ENCODE peak calls at places on chromosome 18, in seven cellular contexts. Y is BJ, D is stomach, C is AG04450, L is Panc1, X is choroid plexus epithelial cell, M is neural progenitor cell. A is an unnamed sample.

GRCh38 chr18:41938445-41938844 is 16.6 kb upstream of the PIK3C3 start:
- DNase-seq in X (peak), C (peak), Y (peak), L (no peak), M (no peak), D (no peak), A (no peak)

GRCh38 chr18:79857082-79857661 is 59.4 kb downstream of the KCNG2 start:
- DNase-seq in X (peak), M (no peak), C (no peak), D (no peak), Y (no peak), L (peak), A (peak)

GRCh38 chr18:12113999-12114646 is 20.5 kb downstream of the ANKRD62 start:
- DNase-seq in M (no peak), X (peak), C (no peak), D (no peak), Y (no peak), L (no peak), A (no peak)

GRCh38 chr18:4172491-4172890 is 282.6 kb downstream of the DLGAP1 start:
- DNase-seq in M (no peak), L (no peak), D (no peak), X (no peak), C (no peak), Y (no peak), A (no peak)

GRCh38 chr18:11889284-11889683 is 18.8 kb downstream of the MPPE1 start:
- DNase-seq in X (no peak), C (no peak), D (no peak), L (no peak), M (no peak), Y (no peak), A (no peak)

GRCh38 chr18:55821219-55821618 is 233.2 kb upstream of the TCF4 start:
- DNase-seq in D (no peak), M (no peak), L (no peak), Y (no peak), C (no peak), X (peak), A (no peak)

GRCh38 chr18:8424917-8425725 is 184.1 kb upstream of the RAB12 start:
- DNase-seq in M (no peak), C (peak), D (no peak), Y (peak), L (no peak), X (peak), A (peak)

GRCh38 chr18:69882965-69883668 is 64.6 kb downstream of the CD226 start:
- DNase-seq in Y (no peak), L (no peak), C (no peak), M (no peak), D (no peak), X (no peak), A (no peak)

GRCh38 chr18:33264566-33264965 is 176.0 kb downstream of the CCDC178 start:
- DNase-seq in M (no peak), L (no peak), Y (no peak), C (no peak), D (no peak), X (peak), A (no peak)
- TF ChIP-seq CTCF in M (no peak), L (no peak), Y (no peak), C (no peak), D (no peak), X (no peak), A (no peak)

GRCh38 chr18:74083071-74083954 is 64.3 kb downstream of the FBXO15 start:
- DNase-seq in M (no peak), X (no peak), C (no peak), D (no peak), Y (no peak), L (no peak), A (peak)
- H3K4me3 ChIP-seq in M (no peak), X (no peak), C (no peak), D (no peak), Y (no peak), L (no peak), A (no peak)

GRCh38 chr18:24447961-24448360 is 12.5 kb upstream of the HRH4 start:
- DNase-seq in D (no peak), C (no peak), X (no peak), M (no peak), Y (no peak), L (no peak), A (no peak)

GRCh38 chr18:24443870-24444269 is 16.6 kb upstream of the HRH4 start:
- DNase-seq in L (no peak), X (no peak), Y (no peak), C (no peak), D (no peak), M (no peak), A (no peak)

GRCh38 chr18:24446453-24446852 is 14.0 kb upstream of the HRH4 start:
- DNase-seq in X (no peak), C (no peak), D (no peak), M (no peak), Y (no peak), L (no peak), A (no peak)

GRCh38 chr18:24446953-24447537 is 13.4 kb upstream of the HRH4 start:
- DNase-seq in M (no peak), Y (no peak), L (no peak), X (peak), D (no peak), C (no peak), A (no peak)
- TF ChIP-seq CTCF in M (peak), Y (peak), L (peak), X (peak), D (no peak), C (peak), A (peak)

DNA sequence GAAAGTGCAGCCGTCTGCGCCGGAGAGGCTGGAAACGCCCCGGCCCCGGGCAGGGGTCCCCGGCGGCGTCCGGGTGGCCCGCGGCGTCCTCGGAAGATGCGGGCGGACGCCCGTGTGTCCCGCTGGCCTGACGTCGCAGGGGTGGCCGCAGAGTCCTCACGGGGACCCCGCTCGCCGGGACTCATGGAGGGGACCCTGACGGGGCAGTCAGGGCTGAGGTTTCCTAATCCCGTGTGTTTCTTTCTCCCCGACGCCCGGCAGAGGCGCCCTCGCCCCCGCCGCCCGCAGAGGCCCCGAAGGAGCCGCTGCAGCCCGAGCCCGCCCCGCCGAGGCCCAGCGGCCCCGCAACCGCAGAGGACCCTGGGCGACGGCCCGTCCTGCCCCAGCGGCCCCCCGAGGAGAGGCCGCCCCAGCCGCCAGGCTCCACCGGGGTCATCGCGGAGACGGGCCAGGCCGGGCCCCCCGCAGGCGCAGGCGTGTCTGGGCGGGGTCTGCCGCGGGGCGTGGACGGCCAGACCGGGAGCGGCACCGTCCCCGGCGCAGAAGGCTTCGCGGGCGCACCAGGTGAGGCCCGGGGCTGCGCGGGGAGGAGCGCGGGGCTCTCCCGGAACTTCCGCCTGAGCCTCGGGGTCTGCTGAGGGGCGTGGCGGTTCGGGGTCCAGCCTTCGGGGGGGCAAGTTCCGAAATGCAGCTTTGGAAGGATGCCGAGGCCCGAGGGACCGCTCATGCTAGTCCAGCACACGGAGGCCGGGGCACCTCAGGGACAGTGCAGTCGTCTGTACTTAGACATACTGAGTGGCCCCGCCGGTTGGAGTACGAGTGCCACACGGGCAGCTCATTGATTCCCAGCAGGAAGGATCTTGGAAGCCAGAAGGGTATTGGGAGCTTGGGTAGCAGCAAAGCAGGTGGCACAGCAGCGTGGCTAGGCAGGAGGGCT is 60.0 kb downstream of the EMILIN2 start:
- DNase-seq in C (no peak), D (no peak), M (peak), Y (no peak), X (no peak), L (no peak), A (peak)
- H3K4me3 ChIP-seq in C (peak), D (peak), M (peak), Y (peak), X (peak), L (peak), A (peak)

GRCh38 chr18:35443847-35444246 is 53.9 kb downstream of the INO80C start:
- DNase-seq in D (no peak), C (no peak), L (no peak), X (no peak), Y (no peak), M (no peak), A (no peak)

GRCh38 chr18:35442701-35443100 is 55.1 kb downstream of the INO80C start:
- DNase-seq in M (no peak), D (no peak), Y (no peak), L (no peak), X (no peak), C (no peak), A (no peak)

GRCh38 chr18:35444636-35445035 is 53.1 kb downstream of the INO80C start:
- DNase-seq in C (no peak), M (no peak), Y (no peak), L (no peak), X (no peak), D (no peak), A (no peak)

GRCh38 chr18:35443434-35443833 is 54.3 kb downstream of the INO80C start:
- DNase-seq in D (no peak), L (no peak), C (no peak), M (no peak), Y (no peak), X (no peak), A (no peak)

GRCh38 chr18:35441857-35442595 is 55.7 kb downstream of the INO80C start:
- DNase-seq in M (no peak), X (peak), Y (no peak), D (no peak), C (no peak), L (no peak), A (no peak)
- TF ChIP-seq CTCF in M (no peak), X (no peak), Y (no peak), D (no peak), C (no peak), L (no peak), A (no peak)

GRCh38 chr18:3117493-3118192 is 102.1 kb downstream of the MYOM1 start:
- DNase-seq in D (no peak), L (no peak), C (no peak), M (no peak), X (peak), Y (no peak), A (no peak)
- H3K4me3 ChIP-seq in D (no peak), L (no peak), C (no peak), M (no peak), X (no peak), Y (no peak), A (no peak)

GRCh38 chr18:23245461-23245860 is 110.2 kb downstream of the CABLES1 start:
- DNase-seq in X (no peak), Y (no peak), C (no peak), D (no peak), L (no peak), M (no peak), A (peak)

GRCh38 chr18:23247363-23247762 is 112.1 kb downstream of the CABLES1 start:
- DNase-seq in C (no peak), Y (no peak), D (no peak), M (no peak), X (no peak), L (no peak), A (no peak)

GRCh38 chr18:23247896-23248295 is 112.6 kb downstream of the CABLES1 start:
- DNase-seq in L (no peak), Y (no peak), D (no peak), X (no peak), M (no peak), C (no peak), A (no peak)

GRCh38 chr18:23243178-23243577 is 107.9 kb downstream of the CABLES1 start:
- DNase-seq in D (no peak), M (peak), L (no peak), X (no peak), C (no peak), Y (no peak), A (no peak)

GRCh38 chr18:23244431-23244830 is 109.1 kb downstream of the CABLES1 start:
- DNase-seq in D (no peak), M (peak), L (no peak), C (no peak), Y (no peak), X (no peak), A (no peak)
- TF ChIP-seq CTCF in D (no peak), M (no peak), L (no peak), C (no peak), Y (no peak), X (no peak), A (no peak)